ENCODE peak calls at places on chromosomes 1 and 21, in seven cellular contexts. A, I, K, D, R, Q and Y are unnamed samples.

GRCh38 chr1:56278052-56278451 is 301.3 kb downstream of the PLPP3 start:
- DNase-seq in A (no peak), I (no peak), K (no peak), D (no peak), R (no peak), Q (no peak), Y (no peak)

GRCh38 chr1:47618222-47618720 is 180.4 kb downstream of the FOXD2 start:
- DNase-seq in A (no peak), I (no peak), K (no peak), D (no peak), R (no peak), Q (no peak), Y (no peak)

GRCh38 chr1:196143602-196144342 is 464.5 kb downstream of the KCNT2 start:
- DNase-seq in A (no peak), I (no peak), K (no peak), D (no peak), R (no peak), Q (no peak), Y (no peak)

GRCh38 chr1:233113009-233113712 is 162.8 kb downstream of the NTPCR start:
- DNase-seq in A (peak; percentile 17), I (peak; percentile 85), K (peak; percentile 61), D (peak; percentile 99), R (peak; percentile 100), Q (peak; percentile 100), Y (peak; percentile 18)

GRCh38 chr1:31417148-31417547 is 4.1 kb downstream of the SERINC2 start:
- DNase-seq in A (no peak), I (no peak), K (no peak), D (no peak), R (no peak), Q (no peak), Y (no peak)

GRCh38 chr1:76494807-76495206 is 372.5 kb upstream of the ST6GALNAC5 start:
- DNase-seq in A (no peak), I (no peak), K (no peak), D (no peak), R (peak; percentile 65), Q (peak; percentile 62), Y (no peak)

GRCh38 chr1:204419064-204419403 is 7.4 kb upstream of the PPP1R15B start:
- DNase-seq in A (no peak), I (peak; percentile 45), K (no peak), D (no peak), R (no peak), Q (peak; percentile 52), Y (no peak)

GRCh38 chr1:7427066-7427465 is 344.0 kb upstream of the VAMP3 start:
- DNase-seq in A (no peak), I (no peak), K (no peak), D (no peak), R (no peak), Q (peak; percentile 39), Y (no peak)

GRCh38 chr1:170704256-170704655 is 40.3 kb downstream of the PRRX1 start:
- DNase-seq in A (no peak), I (no peak), K (no peak), D (no peak), R (no peak), Q (peak; percentile 56), Y (no peak)

GRCh38 chr1:7097938-7098592 is 312.8 kb downstream of the CAMTA1 start:
- DNase-seq in A (no peak), I (no peak), K (no peak), D (no peak), R (no peak), Q (no peak), Y (no peak)

GRCh38 chr1:116287341-116288200 is 85.5 kb upstream of the ATP1A1 start:
- DNase-seq in A (no peak), I (no peak), K (no peak), D (no peak), R (no peak), Q (no peak), Y (no peak)

GRCh38 chr1:61842863-61843514 is 100.7 kb downstream of the PATJ start:
- DNase-seq in A (no peak), I (no peak), K (no peak), D (no peak), R (peak; percentile 29), Q (no peak), Y (no peak)

GRCh38 chr1:48627467-48627866 is 149.2 kb downstream of the BEND5 start:
- DNase-seq in A (no peak), I (no peak), K (no peak), D (no peak), R (no peak), Q (no peak), Y (no peak)

GRCh38 chr1:15884477-15884876 is 37.0 kb downstream of the SPEN start:
- DNase-seq in A (no peak), I (no peak), K (no peak), D (no peak), R (no peak), Q (no peak), Y (no peak)

GRCh38 chr1:2179283-2180013 is 15.1 kb downstream of the FAAP20 start:
- DNase-seq in A (no peak), I (no peak), K (no peak), D (no peak), R (no peak), Q (no peak), Y (no peak)

GRCh38 chr1:179516976-179517705 is 58.6 kb downstream of the NPHS2 start:
- DNase-seq in A (no peak), I (no peak), K (no peak), D (no peak), R (no peak), Q (no peak), Y (no peak)

GRCh38 chr21:14522689-14523088 is 23.4 kb downstream of the SAMSN1 start:
- DNase-seq in A (no peak), I (no peak), K (no peak), D (no peak), R (no peak), Q (no peak), Y (no peak)

GRCh38 chr1:43008425-43009108 is 49.9 kb upstream of the SLC2A1 start:
- DNase-seq in A (no peak), I (no peak), K (no peak), D (no peak), R (no peak), Q (no peak), Y (no peak)

GRCh38 chr21:32887026-32887425 is 115.5 kb upstream of the PAXBP1 start:
- DNase-seq in A (no peak), I (no peak), K (no peak), D (no peak), R (no peak), Q (no peak), Y (no peak)

GRCh38 chr1:153977250-153978240 is at the start of gene JTB:
- DNase-seq in A (peak; percentile 95), I (peak; percentile 83), K (peak; percentile 86), D (no peak), R (peak; percentile 78), Q (peak; percentile 78), Y (peak; percentile 76)

GRCh38 chr1:51305371-51305823 is 25.0 kb downstream of the TTC39A start:
- DNase-seq in A (no peak), I (no peak), K (no peak), D (no peak), R (no peak), Q (no peak), Y (no peak)

GRCh38 chr1:226960256-226960655 is 20.2 kb downstream of the COQ8A start:
- DNase-seq in A (no peak), I (no peak), K (no peak), D (no peak), R (no peak), Q (no peak), Y (no peak)

GRCh38 chr1:41444246-41444645 is 40.2 kb downstream of the EDN2 start:
- DNase-seq in A (no peak), I (no peak), K (no peak), D (no peak), R (no peak), Q (no peak), Y (no peak)
- TF ChIP-seq CTCF in A (no peak), I (no peak), K (no peak), D (peak; percentile 3), R (peak; percentile 18), Q (no peak), Y (no peak)

DNA sequence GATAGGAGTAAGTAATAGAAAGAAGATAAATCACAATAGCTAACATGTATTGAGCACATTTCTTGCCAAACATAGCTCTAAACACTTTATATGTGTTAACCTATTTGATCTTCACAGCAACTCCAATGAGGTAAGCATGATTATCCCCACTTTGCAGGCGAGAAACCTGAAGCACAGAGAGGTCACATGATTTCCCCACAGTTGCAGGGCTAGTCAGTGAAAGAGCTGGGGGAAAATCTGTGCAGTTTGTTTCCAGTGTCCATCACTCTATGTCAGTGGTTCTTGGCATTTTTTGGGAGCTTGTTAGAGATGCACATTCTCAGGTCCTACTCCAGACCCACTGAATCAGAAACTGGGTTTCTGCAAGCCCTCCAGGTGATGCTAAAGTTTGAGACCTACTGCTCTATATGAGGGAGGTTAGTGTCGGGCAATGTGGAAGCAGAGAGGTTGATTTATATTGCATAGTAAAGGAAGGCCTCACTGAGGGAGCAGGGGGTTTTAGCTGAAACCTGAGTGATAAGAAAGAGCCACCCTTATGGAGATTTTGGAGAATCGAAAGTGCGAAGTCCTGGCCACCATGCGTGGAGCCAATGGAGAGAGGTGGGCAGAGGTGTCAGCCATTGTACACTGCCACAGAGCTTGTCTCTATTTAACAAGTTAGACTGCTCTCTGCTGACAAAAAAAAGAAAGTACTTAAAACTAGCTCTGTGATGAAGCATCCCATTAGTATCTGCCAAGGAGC is 20.9 kb downstream of the MCOLN3 start:
- DNase-seq in A (peak; percentile 30), I (no peak), K (no peak), D (no peak), R (peak; percentile 50), Q (peak; percentile 2), Y (no peak)
- TF ChIP-seq CTCF in A (peak; percentile 31), I (no peak), K (no peak), D (no peak), R (peak; percentile 25), Q (peak; percentile 20), Y (no peak)

GRCh38 chr1:87501738-87502137 is 173.1 kb downstream of the LMO4 start:
- DNase-seq in A (no peak), I (no peak), K (no peak), D (no peak), R (peak; percentile 31), Q (peak; percentile 8), Y (no peak)
- TF ChIP-seq CTCF in A (no peak), I (no peak), K (no peak), D (no peak), R (peak; percentile 35), Q (no peak), Y (no peak)

GRCh38 chr1:53198241-53198651 is 1.6 kb downstream of the CPT2 start:
- DNase-seq in A (no peak), I (no peak), K (no peak), D (no peak), R (peak; percentile 26), Q (no peak), Y (no peak)

GRCh38 chr1:53195913-53196484 is 625 bp upstream of the CPT2 start:
- DNase-seq in A (no peak), I (no peak), K (no peak), D (no peak), R (no peak), Q (no peak), Y (no peak)

GRCh38 chr1:53197301-53198205 is 929 bp downstream of the CPT2 start:
- DNase-seq in A (no peak), I (no peak), K (no peak), D (no peak), R (peak; percentile 34), Q (no peak), Y (no peak)

GRCh38 chr1:53195211-53195909 is 1.3 kb upstream of the CPT2 start:
- DNase-seq in A (no peak), I (no peak), K (no peak), D (no peak), R (no peak), Q (no peak), Y (no peak)

GRCh38 chr1:53196485-53197271 is at the start of gene CPT2:
- DNase-seq in A (peak; percentile 92), I (peak; percentile 96), K (peak; percentile 94), D (peak; percentile 59), R (peak; percentile 92), Q (peak; percentile 90), Y (peak; percentile 89)
- TF ChIP-seq CTCF in A (no peak), I (no peak), K (peak; percentile 36), D (peak; percentile 13), R (peak; percentile 1), Q (peak; percentile 18), Y (no peak)